ENCODE peak calls at places on chromosome 20, in five cellular contexts. B is testis; T is stimulated activated CD4-positive, alpha-beta T cell treated with anti-CD3 and anti-CD28 coated beads, Interleukin-2, amount 100 ng/mL, for 48 hours; J is effector memory CD8-positive, alpha-beta T cell; X is skeletal muscle cell. D is an unnamed sample.
A peak's percentile ranks its signal among the peaks of the same experiment; 100 is the strongest.

GRCh38 chr20:38304845-38305447 is 990 bp downstream of the BPI start:
- DNase-seq in B (no peak), T (peak; percentile 15), J (no peak), X (no peak), D (no peak)

GRCh38 chr20:59145926-59146800 is 17.5 kb upstream of the ZNF831 start:
- DNase-seq in B (peak; percentile 42), T (no peak), J (no peak), X (no peak), D (peak; percentile 67)

GRCh38 chr20:57250607-57251343 is 15.7 kb downstream of the BMP7 start:
- DNase-seq in B (no peak), T (no peak), J (no peak), X (no peak), D (no peak)

GRCh38 chr20:22583773-22584629 is at the start of gene FOXA2:
- DNase-seq in B (no peak), T (no peak), J (no peak), X (no peak), D (no peak)

GRCh38 chr20:38774167-38774566 is 25.9 kb downstream of the ACTR5 start:
- DNase-seq in B (no peak), T (no peak), J (no peak), X (no peak), D (no peak)

GRCh38 chr20:10761786-10762185 is 88.0 kb upstream of the JAG1 start:
- DNase-seq in B (no peak), T (no peak), J (no peak), X (peak; percentile 85), D (no peak)

GRCh38 chr20:19976595-19977372 is 40.4 kb upstream of the NAA20 start:
- DNase-seq in B (peak; percentile 57), T (no peak), J (no peak), X (peak; percentile 68), D (peak; percentile 18)

GRCh38 chr20:18055261-18055660 is 2.5 kb downstream of the OVOL2 start:
- DNase-seq in B (no peak), T (no peak), J (no peak), X (no peak), D (no peak)

GRCh38 chr20:51631953-51632352 is 89.4 kb upstream of the NFATC2 start:
- DNase-seq in B (no peak), T (no peak), J (no peak), X (no peak), D (no peak)

GRCh38 chr20:3583765-3584164 is 79.4 kb downstream of the GFRA4 start:
- DNase-seq in B (no peak), T (no peak), J (no peak), X (no peak), D (no peak)

GRCh38 chr20:25000268-25000801 is 7.8 kb upstream of the APMAP start:
- DNase-seq in B (peak; percentile 74), T (no peak), J (no peak), X (peak; percentile 74), D (no peak)